ENCODE peak calls at places on chromosome 7, in eight cellular contexts. One of them, this sample, is unnamed.

GRCh38 chr7:118264836-118265235 is 40.3 kb downstream of the ANKRD7 start:
- DNase-seq in upper lobe of right lung: no peak
- DNase-seq in AG09309: no peak
- DNase-seq in adrenal gland: no peak
- DNase-seq in aorta: no peak
- DNase-seq in CD8-positive, alpha-beta memory T cell: no peak
- DNase-seq in endothelial cell of umbilical vein: no peak
- DNase-seq in effector memory CD4-positive, alpha-beta T cell: no peak
- DNase-seq in this sample: no peak

GRCh38 chr7:157096286-157097055 is 42.3 kb upstream of the UBE3C start:
- DNase-seq in upper lobe of right lung: no peak
- DNase-seq in AG09309: no peak
- DNase-seq in adrenal gland: no peak
- DNase-seq in aorta: no peak
- DNase-seq in CD8-positive, alpha-beta memory T cell: no peak
- DNase-seq in endothelial cell of umbilical vein: no peak
- DNase-seq in effector memory CD4-positive, alpha-beta T cell: no peak
- DNase-seq in this sample: no peak

GRCh38 chr7:32319019-32319382 is 171.2 kb downstream of the LSM5 start:
- DNase-seq in upper lobe of right lung: no peak
- DNase-seq in AG09309: no peak
- DNase-seq in adrenal gland: no peak
- DNase-seq in aorta: no peak
- DNase-seq in CD8-positive, alpha-beta memory T cell: no peak
- DNase-seq in endothelial cell of umbilical vein: no peak
- DNase-seq in effector memory CD4-positive, alpha-beta T cell: no peak
- DNase-seq in this sample: no peak

GRCh38 chr7:124071843-124072242 is 39.0 kb upstream of the TMEM229A start:
- DNase-seq in upper lobe of right lung: no peak
- DNase-seq in AG09309: no peak
- DNase-seq in adrenal gland: no peak
- DNase-seq in aorta: no peak
- DNase-seq in CD8-positive, alpha-beta memory T cell: no peak
- DNase-seq in endothelial cell of umbilical vein: no peak
- DNase-seq in effector memory CD4-positive, alpha-beta T cell: no peak
- DNase-seq in this sample: no peak

GRCh38 chr7:116863168-116863670 is 832 bp downstream of the CAPZA2 start:
- DNase-seq in upper lobe of right lung: peak; percentile 66
- DNase-seq in AG09309: no peak
- DNase-seq in adrenal gland: peak; percentile 29
- DNase-seq in aorta: no peak
- DNase-seq in CD8-positive, alpha-beta memory T cell: no peak
- DNase-seq in endothelial cell of umbilical vein: peak; percentile 67
- DNase-seq in effector memory CD4-positive, alpha-beta T cell: no peak
- DNase-seq in this sample: peak; percentile 20

GRCh38 chr7:68875857-68876256 is 722.4 kb upstream of the AUTS2 start:
- DNase-seq in upper lobe of right lung: no peak
- DNase-seq in AG09309: no peak
- DNase-seq in adrenal gland: no peak
- DNase-seq in aorta: no peak
- DNase-seq in CD8-positive, alpha-beta memory T cell: no peak
- DNase-seq in endothelial cell of umbilical vein: no peak
- DNase-seq in effector memory CD4-positive, alpha-beta T cell: no peak
- DNase-seq in this sample: no peak

GRCh38 chr7:98730331-98730730 is 113.2 kb downstream of the NPTX2 start:
- DNase-seq in upper lobe of right lung: no peak
- DNase-seq in AG09309: no peak
- DNase-seq in adrenal gland: no peak
- DNase-seq in aorta: no peak
- DNase-seq in CD8-positive, alpha-beta memory T cell: no peak
- DNase-seq in endothelial cell of umbilical vein: no peak
- DNase-seq in effector memory CD4-positive, alpha-beta T cell: no peak
- DNase-seq in this sample: no peak

GRCh38 chr7:90458104-90458503 is 11.3 kb upstream of the PTTG1IP2 start:
- DNase-seq in upper lobe of right lung: no peak
- DNase-seq in AG09309: no peak
- DNase-seq in adrenal gland: no peak
- DNase-seq in aorta: no peak
- DNase-seq in CD8-positive, alpha-beta memory T cell: no peak
- DNase-seq in endothelial cell of umbilical vein: no peak
- DNase-seq in effector memory CD4-positive, alpha-beta T cell: no peak
- DNase-seq in this sample: no peak

GRCh38 chr7:44712012-44712411 is 36.6 kb upstream of the ZMIZ2 start:
- DNase-seq in upper lobe of right lung: no peak
- DNase-seq in AG09309: no peak
- DNase-seq in adrenal gland: no peak
- DNase-seq in aorta: peak; percentile 9
- DNase-seq in CD8-positive, alpha-beta memory T cell: no peak
- DNase-seq in endothelial cell of umbilical vein: no peak
- DNase-seq in effector memory CD4-positive, alpha-beta T cell: no peak
- DNase-seq in this sample: no peak

GRCh38 chr7:41694490-41694889 is 8.4 kb downstream of the INHBA start:
- DNase-seq in upper lobe of right lung: no peak
- DNase-seq in AG09309: no peak
- DNase-seq in adrenal gland: no peak
- DNase-seq in aorta: no peak
- DNase-seq in CD8-positive, alpha-beta memory T cell: no peak
- DNase-seq in endothelial cell of umbilical vein: no peak
- DNase-seq in effector memory CD4-positive, alpha-beta T cell: no peak
- DNase-seq in this sample: no peak
- H3K4me3 ChIP-seq in upper lobe of right lung: no peak overlapping the region
- H3K4me3 ChIP-seq in AG09309: peak overlapping the region; percentile 5
- H3K4me3 ChIP-seq in adrenal gland: no peak overlapping the region
- H3K4me3 ChIP-seq in aorta: no peak overlapping the region
- H3K4me3 ChIP-seq in CD8-positive, alpha-beta memory T cell: no peak overlapping the region
- H3K4me3 ChIP-seq in endothelial cell of umbilical vein: no peak overlapping the region
- H3K4me3 ChIP-seq in effector memory CD4-positive, alpha-beta T cell: no peak overlapping the region
- H3K4me3 ChIP-seq in this sample: no peak overlapping the region

DNA sequence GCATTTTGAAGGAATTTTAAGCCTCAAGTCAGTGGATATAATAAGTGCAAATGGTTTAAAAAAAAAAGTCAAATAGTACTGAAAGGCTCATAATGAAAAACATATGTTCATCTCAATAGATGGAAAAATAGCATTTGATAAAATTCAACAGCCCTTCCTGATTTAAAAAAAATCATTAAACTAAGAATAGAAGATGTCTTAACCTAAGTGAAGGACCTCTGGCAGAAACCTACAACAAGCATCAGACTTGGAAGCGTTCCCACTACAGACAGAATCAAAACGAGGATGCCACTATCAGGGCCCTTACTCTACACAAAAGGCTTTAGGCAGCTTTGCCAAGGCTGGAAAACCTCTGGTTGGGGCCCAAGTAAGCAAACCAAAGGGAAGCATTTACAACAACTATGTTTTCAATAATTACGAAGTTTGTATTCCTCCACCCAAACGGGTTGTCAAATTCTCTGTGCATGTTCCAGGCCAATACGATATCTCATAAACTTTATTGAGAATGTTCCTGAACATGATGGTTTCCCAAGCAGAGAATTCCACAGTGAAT is 45.1 kb downstream of the CYTH3 start:
- DNase-seq in upper lobe of right lung: no peak
- DNase-seq in AG09309: no peak
- DNase-seq in adrenal gland: no peak
- DNase-seq in aorta: no peak
- DNase-seq in CD8-positive, alpha-beta memory T cell: no peak
- DNase-seq in endothelial cell of umbilical vein: no peak
- DNase-seq in effector memory CD4-positive, alpha-beta T cell: no peak
- DNase-seq in this sample: no peak
- H3K4me3 ChIP-seq in upper lobe of right lung: no peak overlapping the region
- H3K4me3 ChIP-seq in AG09309: no peak overlapping the region
- H3K4me3 ChIP-seq in adrenal gland: no peak overlapping the region
- H3K4me3 ChIP-seq in aorta: no peak overlapping the region
- H3K4me3 ChIP-seq in CD8-positive, alpha-beta memory T cell: no peak overlapping the region
- H3K4me3 ChIP-seq in endothelial cell of umbilical vein: no peak overlapping the region
- H3K4me3 ChIP-seq in effector memory CD4-positive, alpha-beta T cell: no peak overlapping the region
- H3K4me3 ChIP-seq in this sample: no peak overlapping the region

GRCh38 chr7:19705663-19706062 is 3.2 kb downstream of the POLR1F start:
- DNase-seq in upper lobe of right lung: no peak
- DNase-seq in AG09309: no peak
- DNase-seq in adrenal gland: no peak
- DNase-seq in aorta: no peak
- DNase-seq in CD8-positive, alpha-beta memory T cell: no peak
- DNase-seq in endothelial cell of umbilical vein: no peak
- DNase-seq in effector memory CD4-positive, alpha-beta T cell: no peak
- DNase-seq in this sample: no peak

GRCh38 chr7:19708397-19709248 is at the start of gene POLR1F:
- DNase-seq in upper lobe of right lung: peak; percentile 97
- DNase-seq in AG09309: peak; percentile 75
- DNase-seq in adrenal gland: peak; percentile 96
- DNase-seq in aorta: peak; percentile 98
- DNase-seq in CD8-positive, alpha-beta memory T cell: peak; percentile 92
- DNase-seq in endothelial cell of umbilical vein: peak; percentile 97
- DNase-seq in effector memory CD4-positive, alpha-beta T cell: peak; percentile 90
- DNase-seq in this sample: peak; percentile 94

GRCh38 chr7:19707240-19707639 is 1.6 kb downstream of the POLR1F start:
- DNase-seq in upper lobe of right lung: no peak
- DNase-seq in AG09309: no peak
- DNase-seq in adrenal gland: no peak
- DNase-seq in aorta: no peak
- DNase-seq in CD8-positive, alpha-beta memory T cell: no peak
- DNase-seq in endothelial cell of umbilical vein: peak; percentile 61
- DNase-seq in effector memory CD4-positive, alpha-beta T cell: no peak
- DNase-seq in this sample: no peak

GRCh38 chr7:19713676-19714075 is 4.8 kb upstream of the POLR1F start:
- DNase-seq in upper lobe of right lung: no peak
- DNase-seq in AG09309: peak; percentile 4
- DNase-seq in adrenal gland: peak; percentile 55
- DNase-seq in aorta: no peak
- DNase-seq in CD8-positive, alpha-beta memory T cell: peak; percentile 32
- DNase-seq in endothelial cell of umbilical vein: peak; percentile 62
- DNase-seq in effector memory CD4-positive, alpha-beta T cell: no peak
- DNase-seq in this sample: peak; percentile 57

DNA sequence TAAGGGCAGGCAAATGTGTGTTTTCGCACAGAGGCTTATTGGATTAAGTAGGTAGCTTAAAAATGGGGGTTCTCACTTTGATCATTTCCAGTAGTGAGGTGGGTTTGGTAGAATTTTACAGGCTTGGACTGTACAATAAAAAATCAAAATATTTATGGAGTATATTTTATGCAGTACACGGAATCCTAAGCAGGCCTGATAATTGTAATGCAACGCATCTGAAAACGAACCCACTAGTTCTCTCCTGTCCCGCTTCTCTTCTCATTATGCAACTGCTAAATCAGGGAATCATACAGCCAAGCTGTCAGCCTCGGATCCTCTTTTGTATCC is 377 bp upstream of the POLR1F start:
- DNase-seq in upper lobe of right lung: no peak
- DNase-seq in AG09309: no peak
- DNase-seq in adrenal gland: no peak
- DNase-seq in aorta: no peak
- DNase-seq in CD8-positive, alpha-beta memory T cell: no peak
- DNase-seq in endothelial cell of umbilical vein: no peak
- DNase-seq in effector memory CD4-positive, alpha-beta T cell: no peak
- DNase-seq in this sample: no peak
- H3K4me3 ChIP-seq in upper lobe of right lung: peak overlapping the region; percentile 94
- H3K4me3 ChIP-seq in AG09309: no peak overlapping the region
- H3K4me3 ChIP-seq in adrenal gland: no peak overlapping the region
- H3K4me3 ChIP-seq in aorta: no peak overlapping the region
- H3K4me3 ChIP-seq in CD8-positive, alpha-beta memory T cell: peak overlapping the region; percentile 89
- H3K4me3 ChIP-seq in endothelial cell of umbilical vein: no peak overlapping the region
- H3K4me3 ChIP-seq in effector memory CD4-positive, alpha-beta T cell: peak overlapping the region; percentile 80
- H3K4me3 ChIP-seq in this sample: peak overlapping the region; percentile 96

GRCh38 chr7:120609136-120609753 is 248.7 kb downstream of the TSPAN12 start:
- DNase-seq in upper lobe of right lung: no peak
- DNase-seq in AG09309: no peak
- DNase-seq in adrenal gland: no peak
- DNase-seq in aorta: no peak
- DNase-seq in CD8-positive, alpha-beta memory T cell: no peak
- DNase-seq in endothelial cell of umbilical vein: no peak
- DNase-seq in effector memory CD4-positive, alpha-beta T cell: no peak
- DNase-seq in this sample: no peak

GRCh38 chr7:120617239-120617638 is 240.7 kb downstream of the TSPAN12 start:
- DNase-seq in upper lobe of right lung: no peak
- DNase-seq in AG09309: no peak
- DNase-seq in adrenal gland: no peak
- DNase-seq in aorta: no peak
- DNase-seq in CD8-positive, alpha-beta memory T cell: no peak
- DNase-seq in endothelial cell of umbilical vein: no peak
- DNase-seq in effector memory CD4-positive, alpha-beta T cell: no peak
- DNase-seq in this sample: no peak

GRCh38 chr7:120615703-120616102 is 242.2 kb downstream of the TSPAN12 start:
- DNase-seq in upper lobe of right lung: no peak
- DNase-seq in AG09309: no peak
- DNase-seq in adrenal gland: no peak
- DNase-seq in aorta: no peak
- DNase-seq in CD8-positive, alpha-beta memory T cell: no peak
- DNase-seq in endothelial cell of umbilical vein: no peak
- DNase-seq in effector memory CD4-positive, alpha-beta T cell: no peak
- DNase-seq in this sample: no peak

GRCh38 chr7:120611959-120612358 is 246.0 kb downstream of the TSPAN12 start:
- DNase-seq in upper lobe of right lung: no peak
- DNase-seq in AG09309: no peak
- DNase-seq in adrenal gland: no peak
- DNase-seq in aorta: no peak
- DNase-seq in CD8-positive, alpha-beta memory T cell: no peak
- DNase-seq in endothelial cell of umbilical vein: no peak
- DNase-seq in effector memory CD4-positive, alpha-beta T cell: no peak
- DNase-seq in this sample: no peak
- H3K4me3 ChIP-seq in upper lobe of right lung: no peak overlapping the region
- H3K4me3 ChIP-seq in AG09309: no peak overlapping the region
- H3K4me3 ChIP-seq in adrenal gland: no peak overlapping the region
- H3K4me3 ChIP-seq in aorta: no peak overlapping the region
- H3K4me3 ChIP-seq in CD8-positive, alpha-beta memory T cell: no peak overlapping the region
- H3K4me3 ChIP-seq in endothelial cell of umbilical vein: no peak overlapping the region
- H3K4me3 ChIP-seq in effector memory CD4-positive, alpha-beta T cell: no peak overlapping the region
- H3K4me3 ChIP-seq in this sample: no peak overlapping the region

GRCh38 chr7:128351296-128352123 is 7.8 kb upstream of the RBM28 start:
- DNase-seq in upper lobe of right lung: peak; percentile 64
- DNase-seq in AG09309: no peak
- DNase-seq in adrenal gland: no peak
- DNase-seq in aorta: no peak
- DNase-seq in CD8-positive, alpha-beta memory T cell: no peak
- DNase-seq in endothelial cell of umbilical vein: no peak
- DNase-seq in effector memory CD4-positive, alpha-beta T cell: no peak
- DNase-seq in this sample: no peak
- H3K4me3 ChIP-seq in upper lobe of right lung: peak overlapping the region; percentile 21
- H3K4me3 ChIP-seq in AG09309: no peak overlapping the region
- H3K4me3 ChIP-seq in adrenal gland: no peak overlapping the region
- H3K4me3 ChIP-seq in aorta: peak overlapping the region; percentile 4
- H3K4me3 ChIP-seq in CD8-positive, alpha-beta memory T cell: no peak overlapping the region
- H3K4me3 ChIP-seq in endothelial cell of umbilical vein: no peak overlapping the region
- H3K4me3 ChIP-seq in effector memory CD4-positive, alpha-beta T cell: peak overlapping the region; percentile 25
- H3K4me3 ChIP-seq in this sample: no peak overlapping the region

This sample was measured in CD4-positive, CD25-positive, alpha-beta regulatory T cell.